ENCODE peak calls at places on chromosomes 6 and 20, in four cellular contexts. One of them, this sample, is unnamed.

GRCh38 chr6:107124934-107125348 is 9.6 kb upstream of the BEND3 start:
- DNase-seq in WTC11: no peak
- DNase-seq in HepG2: no peak
- DNase-seq in K562: no peak
- DNase-seq in this sample: peak

GRCh38 chr20:23515250-23515939 is 24.5 kb downstream of the CST8 start:
- DNase-seq in WTC11: no peak
- DNase-seq in HepG2: no peak
- DNase-seq in K562: no peak
- DNase-seq in this sample: no peak

GRCh38 chr6:140571139-140571538 is 1196.7 kb upstream of the CITED2 start:
- DNase-seq in WTC11: no peak
- DNase-seq in HepG2: no peak
- DNase-seq in K562: no peak
- DNase-seq in this sample: no peak

GRCh38 chr6:78749326-78749725 is 118.0 kb upstream of the IRAK1BP1 start:
- DNase-seq in WTC11: no peak
- DNase-seq in HepG2: no peak
- DNase-seq in K562: no peak
- DNase-seq in this sample: no peak

GRCh38 chr20:48401359-48401758 is 426.4 kb downstream of the PREX1 start:
- DNase-seq in WTC11: no peak
- DNase-seq in HepG2: no peak
- DNase-seq in K562: no peak
- DNase-seq in this sample: no peak

GRCh38 chr6:6686748-6687601 is 98.5 kb downstream of the LY86 start:
- DNase-seq in WTC11: peak
- DNase-seq in HepG2: peak
- DNase-seq in K562: peak
- DNase-seq in this sample: no peak

GRCh38 chr20:53866787-53867740 is 203.3 kb downstream of the BCAS1 start:
- DNase-seq in WTC11: no peak
- DNase-seq in HepG2: peak
- DNase-seq in K562: no peak
- DNase-seq in this sample: peak

GRCh38 chr20:20680991-20681508 is 31.4 kb downstream of the RALGAPA2 start:
- DNase-seq in WTC11: no peak
- DNase-seq in HepG2: no peak
- DNase-seq in K562: no peak
- DNase-seq in this sample: no peak

GRCh38 chr6:26501482-26501986 is 1.4 kb downstream of the BTN1A1 start:
- DNase-seq in WTC11: peak
- DNase-seq in HepG2: no peak
- DNase-seq in K562: no peak
- DNase-seq in this sample: no peak

GRCh38 chr6:57221191-57221935 is 744 bp downstream of the RAB23 start:
- DNase-seq in WTC11: peak
- DNase-seq in HepG2: peak
- DNase-seq in K562: peak
- DNase-seq in this sample: no peak

GRCh38 chr20:59625214-59625922 is 21.0 kb downstream of the PHACTR3 start:
- DNase-seq in WTC11: no peak
- DNase-seq in HepG2: no peak
- DNase-seq in K562: no peak
- DNase-seq in this sample: no peak

GRCh38 chr20:21238818-21239530 is 64.2 kb upstream of the XRN2 start:
- DNase-seq in WTC11: no peak
- DNase-seq in HepG2: no peak
- DNase-seq in K562: no peak
- DNase-seq in this sample: no peak

GRCh38 chr6:108630050-108630714 is 69.5 kb downstream of the FOXO3 start:
- DNase-seq in WTC11: no peak
- DNase-seq in HepG2: no peak
- DNase-seq in K562: peak
- DNase-seq in this sample: no peak

GRCh38 chr6:70841115-70841514 is 115.7 kb downstream of the B3GAT2 start:
- DNase-seq in WTC11: no peak
- DNase-seq in HepG2: no peak
- DNase-seq in K562: no peak
- DNase-seq in this sample: no peak

GRCh38 chr6:40599580-40599979 is 12.4 kb upstream of the LRFN2 start:
- DNase-seq in WTC11: no peak
- DNase-seq in HepG2: no peak
- DNase-seq in K562: no peak
- DNase-seq in this sample: no peak

GRCh38 chr20:2330090-2330695 is 34.4 kb downstream of the TGM3 start:
- DNase-seq in WTC11: no peak
- DNase-seq in HepG2: no peak
- DNase-seq in K562: no peak
- DNase-seq in this sample: no peak

GRCh38 chr20:25226433-25227316 is 21.2 kb upstream of the PYGB start:
- DNase-seq in WTC11: no peak
- DNase-seq in HepG2: no peak
- DNase-seq in K562: no peak
- DNase-seq in this sample: no peak

GRCh38 chr6:105793132-105793531 is 293.0 kb upstream of the PRDM1 start:
- DNase-seq in WTC11: no peak
- DNase-seq in HepG2: no peak
- DNase-seq in K562: peak
- DNase-seq in this sample: no peak

GRCh38 chr6:70131528-70131927 is 171.4 kb downstream of the COL9A1 start:
- DNase-seq in WTC11: no peak
- DNase-seq in HepG2: no peak
- DNase-seq in K562: no peak
- DNase-seq in this sample: peak

GRCh38 chr6:159988983-159989454 is 20.1 kb downstream of the IGF2R start:
- DNase-seq in WTC11: no peak
- DNase-seq in HepG2: no peak
- DNase-seq in K562: peak
- DNase-seq in this sample: no peak

GRCh38 chr6:84776392-84776791 is 12.0 kb upstream of the TBX18 start:
- DNase-seq in WTC11: no peak
- DNase-seq in HepG2: no peak
- DNase-seq in K562: no peak
- DNase-seq in this sample: no peak

GRCh38 chr20:25274481-25274880 is 26.6 kb downstream of the PYGB start:
- DNase-seq in WTC11: no peak
- DNase-seq in HepG2: no peak
- DNase-seq in K562: no peak
- DNase-seq in this sample: no peak

GRCh38 chr6:36028088-36028886 is 679 bp downstream of the MAPK14 start:
- DNase-seq in WTC11: peak
- DNase-seq in HepG2: peak
- DNase-seq in K562: peak
- DNase-seq in this sample: no peak

GRCh38 chr20:34907616-34908469 is 31.4 kb downstream of the ACSS2 start:
- DNase-seq in WTC11: no peak
- DNase-seq in HepG2: peak
- DNase-seq in K562: no peak
- DNase-seq in this sample: no peak

GRCh38 chr6:13436691-13437568 is 50.5 kb downstream of the GFOD1 start:
- DNase-seq in WTC11: no peak
- DNase-seq in HepG2: no peak
- DNase-seq in K562: no peak
- DNase-seq in this sample: no peak

GRCh38 chr6:16840725-16841124 is 79.5 kb upstream of the ATXN1 start:
- DNase-seq in WTC11: no peak
- DNase-seq in HepG2: no peak
- DNase-seq in K562: no peak
- DNase-seq in this sample: no peak

GRCh38 chr20:8428988-8429387 is 296.9 kb downstream of the PLCB1 start:
- DNase-seq in WTC11: no peak
- DNase-seq in HepG2: no peak
- DNase-seq in K562: no peak
- DNase-seq in this sample: no peak

GRCh38 chr20:46458891-46459750 is 52.7 kb upstream of the ELMO2 start:
- DNase-seq in WTC11: peak
- DNase-seq in HepG2: no peak
- DNase-seq in K562: no peak
- DNase-seq in this sample: peak

GRCh38 chr6:76876922-76877553 is 586.3 kb downstream of the HTR1B start:
- DNase-seq in WTC11: peak
- DNase-seq in HepG2: peak
- DNase-seq in K562: no peak
- DNase-seq in this sample: no peak

GRCh38 chr6:134619077-134619476 is 301.2 kb upstream of the SGK1 start:
- DNase-seq in WTC11: no peak
- DNase-seq in HepG2: no peak
- DNase-seq in K562: no peak
- DNase-seq in this sample: no peak

GRCh38 chr20:45969712-45970634 is 2.0 kb downstream of the ZNF335 start:
- DNase-seq in WTC11: peak
- DNase-seq in HepG2: peak
- DNase-seq in K562: peak
- DNase-seq in this sample: no peak

GRCh38 chr20:7348253-7348652 is 580.8 kb downstream of the BMP2 start:
- DNase-seq in WTC11: no peak
- DNase-seq in HepG2: no peak
- DNase-seq in K562: no peak
- DNase-seq in this sample: no peak

GRCh38 chr20:7352165-7352564 is 584.7 kb downstream of the BMP2 start:
- DNase-seq in WTC11: no peak
- DNase-seq in HepG2: no peak
- DNase-seq in K562: no peak
- DNase-seq in this sample: no peak

GRCh38 chr20:7347409-7347808 is 579.9 kb downstream of the BMP2 start:
- DNase-seq in WTC11: no peak
- DNase-seq in HepG2: no peak
- DNase-seq in K562: no peak
- DNase-seq in this sample: no peak

GRCh38 chr20:7346026-7346425 is 578.5 kb downstream of the BMP2 start:
- DNase-seq in WTC11: no peak
- DNase-seq in HepG2: no peak
- DNase-seq in K562: no peak
- DNase-seq in this sample: no peak

DNA sequence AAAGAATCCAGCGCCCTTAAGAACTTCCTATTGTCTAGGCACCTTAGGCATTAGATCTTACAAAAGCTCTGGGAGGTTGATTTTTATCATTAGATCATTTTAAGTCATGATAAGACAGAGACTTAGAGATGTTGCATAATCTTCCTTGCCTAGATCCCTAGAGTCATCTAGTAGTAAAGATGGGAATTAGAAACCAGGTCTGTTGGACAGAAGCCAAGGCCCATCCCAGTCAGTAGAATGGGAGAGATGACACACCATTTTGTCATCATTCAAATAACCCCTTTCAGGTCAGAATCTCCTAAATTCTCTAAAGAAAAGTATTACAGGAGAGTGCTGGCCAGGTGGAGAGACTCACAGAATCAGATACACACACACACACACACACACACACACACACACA is 579.1 kb downstream of the BMP2 start:
- DNase-seq in WTC11: no peak
- DNase-seq in HepG2: no peak
- DNase-seq in K562: no peak
- DNase-seq in this sample: no peak
- TF ChIP-seq NR2C2 in WTC11: no peak
- TF ChIP-seq NR2C2 in HepG2: no peak
- TF ChIP-seq NR2C2 in K562: no peak
- TF ChIP-seq NR2C2 in this sample: no peak

GRCh38 chr6:11766056-11766455 is 12.5 kb downstream of the ADTRP start:
- DNase-seq in WTC11: no peak
- DNase-seq in HepG2: no peak
- DNase-seq in K562: peak
- DNase-seq in this sample: no peak
- TF ChIP-seq NR2C2 in WTC11: no peak
- TF ChIP-seq NR2C2 in HepG2: no peak
- TF ChIP-seq NR2C2 in K562: no peak
- TF ChIP-seq NR2C2 in this sample: no peak

DNA sequence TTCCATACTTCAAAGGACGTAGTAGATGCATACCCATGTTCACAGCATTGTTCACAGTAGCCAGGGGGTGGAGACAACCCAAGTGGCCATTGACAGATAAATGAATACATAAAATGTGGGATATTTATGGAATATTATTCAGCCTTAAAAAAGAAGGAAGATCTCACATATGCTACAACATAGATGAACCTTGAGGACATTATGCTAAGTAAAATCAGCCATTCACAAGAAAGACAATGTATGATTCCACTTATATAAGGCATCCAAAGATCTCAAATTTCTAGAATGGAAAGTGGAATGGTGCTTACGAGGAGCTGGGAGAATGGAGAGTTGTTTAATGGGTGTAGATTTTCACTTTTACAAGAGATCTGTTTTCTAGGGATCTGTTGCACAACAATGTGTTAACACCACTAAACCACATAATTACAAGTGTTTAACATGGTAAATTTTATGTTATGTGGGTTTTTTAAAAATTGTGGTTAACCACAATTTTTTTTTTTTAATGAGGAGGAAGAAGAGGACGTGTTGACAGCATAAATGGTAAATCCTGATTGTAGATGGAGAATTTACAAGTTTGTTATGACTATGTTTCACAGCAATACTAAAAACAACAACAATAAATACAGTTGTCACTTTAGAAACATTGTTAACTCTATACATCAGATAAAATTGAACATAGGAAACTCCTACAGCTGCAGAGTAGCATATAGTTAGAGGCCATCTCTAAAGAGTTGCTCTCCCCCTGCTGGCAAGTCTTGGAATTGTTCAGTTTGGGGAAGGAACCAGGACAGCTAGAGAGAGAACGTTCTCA is 41.6 kb downstream of the CCN2 start:
- DNase-seq in WTC11: peak
- DNase-seq in HepG2: peak
- DNase-seq in K562: peak
- DNase-seq in this sample: no peak
- TF ChIP-seq NR2C2 in WTC11: no peak
- TF ChIP-seq NR2C2 in HepG2: no peak
- TF ChIP-seq NR2C2 in K562: no peak
- TF ChIP-seq NR2C2 in this sample: no peak

GRCh38 chr6:2454180-2454579 is 208.8 kb upstream of the GMDS start:
- DNase-seq in WTC11: no peak
- DNase-seq in HepG2: no peak
- DNase-seq in K562: no peak
- DNase-seq in this sample: no peak

GRCh38 chr6:2450546-2450945 is 205.1 kb upstream of the GMDS start:
- DNase-seq in WTC11: no peak
- DNase-seq in HepG2: no peak
- DNase-seq in K562: no peak
- DNase-seq in this sample: no peak

GRCh38 chr6:2448826-2449571 is 203.6 kb upstream of the GMDS start:
- DNase-seq in WTC11: peak
- DNase-seq in HepG2: peak
- DNase-seq in K562: peak
- DNase-seq in this sample: no peak

GRCh38 chr6:2447318-2447717 is 201.9 kb upstream of the GMDS start:
- DNase-seq in WTC11: no peak
- DNase-seq in HepG2: peak
- DNase-seq in K562: no peak
- DNase-seq in this sample: no peak

DNA sequence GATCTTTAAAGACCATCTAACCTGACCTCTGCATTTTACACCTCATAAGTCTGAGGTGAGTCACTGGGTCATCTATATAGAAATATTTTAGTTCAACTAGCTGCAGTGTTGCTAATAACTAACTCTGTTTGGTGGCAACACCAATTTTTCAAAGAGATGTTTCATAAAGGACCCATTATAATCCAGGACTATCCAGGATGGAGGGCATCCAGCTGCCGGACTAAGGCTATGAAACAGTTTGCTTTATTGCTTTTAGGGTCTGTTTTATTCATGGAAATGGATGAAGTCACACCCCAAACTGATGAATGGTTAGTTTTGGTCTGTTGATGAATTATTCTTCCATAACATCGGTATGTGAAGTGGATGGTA is 204.2 kb upstream of the GMDS start:
- DNase-seq in WTC11: no peak
- DNase-seq in HepG2: no peak
- DNase-seq in K562: no peak
- DNase-seq in this sample: no peak
- TF ChIP-seq NR2C2 in WTC11: no peak
- TF ChIP-seq NR2C2 in HepG2: no peak
- TF ChIP-seq NR2C2 in K562: no peak
- TF ChIP-seq NR2C2 in this sample: no peak